ENCODE peak calls at places on chromosomes 16 and 17, in eight cellular contexts. S is T47D, W is H4, H is NCI-H2029, K is activated T-cell treated with anti-CD3 and anti-CD28 coated beads for 24 hours, C is DMS53, P is amniotic stem cell, G is H9. T is an unnamed sample.

GRCh38 chr16:88034770-88035169 is 83.5 kb downstream of the BANP start:
- DNase-seq in S (no peak), W (no peak), H (no peak), K (no peak), C (no peak), P (no peak), G (no peak), T (no peak)

GRCh38 chr17:38685485-38685884 is 10.7 kb upstream of the EPOP start:
- DNase-seq in S (no peak), W (no peak), H (no peak), K (no peak), C (no peak), P (no peak), G (peak), T (peak)

GRCh38 chr16:1341495-1342388 is 8.3 kb downstream of the BAIAP3 start:
- DNase-seq in S (no peak), W (no peak), H (no peak), K (no peak), C (peak), P (no peak), G (no peak), T (no peak)

GRCh38 chr16:24198807-24199533 is 57.2 kb upstream of the CACNG3 start:
- DNase-seq in S (no peak), W (no peak), H (peak), K (no peak), C (no peak), P (no peak), G (no peak), T (no peak)

GRCh38 chr16:23948949-23949392 is 113.2 kb downstream of the PRKCB start:
- DNase-seq in S (no peak), W (no peak), H (peak), K (no peak), C (no peak), P (no peak), G (no peak), T (no peak)

GRCh38 chr17:27944546-27945332 is 51.6 kb upstream of the LYRM9 start:
- DNase-seq in S (no peak), W (no peak), H (peak), K (no peak), C (peak), P (no peak), G (no peak), T (no peak)

GRCh38 chr16:75660321-75660720 is 12.7 kb downstream of the TERF2IP start:
- DNase-seq in S (no peak), W (no peak), H (no peak), K (no peak), C (no peak), P (no peak), G (no peak), T (no peak)

GRCh38 chr16:67529639-67530012 is 997 bp downstream of the RIPOR1 start:
- DNase-seq in S (no peak), W (no peak), H (no peak), K (no peak), C (peak), P (no peak), G (no peak), T (no peak)

GRCh38 chr17:75475144-75475835 is 18.9 kb downstream of the TMEM94 start:
- DNase-seq in S (no peak), W (no peak), H (no peak), K (no peak), C (no peak), P (no peak), G (no peak), T (no peak)

GRCh38 chr17:81298325-81298990 is 3.4 kb upstream of the SLC38A10 start:
- DNase-seq in S (peak), W (no peak), H (no peak), K (no peak), C (peak), P (no peak), G (no peak), T (no peak)

GRCh38 chr16:27468941-27469531 is 67.1 kb downstream of the IL21R start:
- DNase-seq in S (no peak), W (no peak), H (no peak), K (no peak), C (no peak), P (no peak), G (no peak), T (peak)

GRCh38 chr17:7004398-7005253 is 7.8 kb upstream of the RNASEK start:
- DNase-seq in S (peak), W (peak), H (peak), K (no peak), C (peak), P (peak), G (no peak), T (no peak)

GRCh38 chr17:49170216-49170615 is 37.6 kb downstream of the B4GALNT2 start:
- DNase-seq in S (no peak), W (no peak), H (no peak), K (no peak), C (no peak), P (no peak), G (no peak), T (no peak)

GRCh38 chr16:68992521-68992920 is 112.9 kb upstream of the HAS3 start:
- DNase-seq in S (no peak), W (no peak), H (no peak), K (no peak), C (peak), P (peak), G (no peak), T (no peak)

GRCh38 chr17:3475155-3475808 is 515 bp upstream of the ASPA start:
- DNase-seq in S (no peak), W (no peak), H (no peak), K (no peak), C (no peak), P (no peak), G (no peak), T (no peak)

GRCh38 chr16:89706446-89707260 is 5.1 kb upstream of the SPATA2L start:
- DNase-seq in S (no peak), W (no peak), H (no peak), K (no peak), C (no peak), P (no peak), G (no peak), T (no peak)

GRCh38 chr16:80718480-80719220 is 85.7 kb downstream of the CDYL2 start:
- DNase-seq in S (peak), W (peak), H (peak), K (no peak), C (peak), P (no peak), G (peak), T (no peak)

GRCh38 chr16:1620391-1620790 is 8.2 kb downstream of the CRAMP1 start:
- DNase-seq in S (no peak), W (no peak), H (no peak), K (no peak), C (no peak), P (no peak), G (no peak), T (no peak)

GRCh38 chr16:48365030-48365600 is 20.1 kb downstream of the SIAH1 start:
- DNase-seq in S (peak), W (no peak), H (peak), K (no peak), C (peak), P (no peak), G (no peak), T (no peak)

GRCh38 chr16:84177740-84178070 is 9.2 kb downstream of the TAF1C start:
- DNase-seq in S (no peak), W (no peak), H (no peak), K (no peak), C (no peak), P (no peak), G (no peak), T (peak)

GRCh38 chr16:83336630-83337029 is 471.1 kb upstream of the HSBP1 start:
- DNase-seq in S (no peak), W (no peak), H (peak), K (no peak), C (peak), P (no peak), G (no peak), T (no peak)

GRCh38 chr17:58085039-58085715 is 2.0 kb downstream of the DYNLL2 start:
- DNase-seq in S (no peak), W (no peak), H (no peak), K (no peak), C (no peak), P (no peak), G (peak), T (no peak)

GRCh38 chr16:24045641-24046040 is 209.9 kb downstream of the PRKCB start:
- DNase-seq in S (peak), W (peak), H (no peak), K (no peak), C (peak), P (no peak), G (peak), T (no peak)

T was measured in Right ventricle myocardium inferior.